ENCODE peak calls at places on chromosome 20, in five cellular contexts. One of them, this sample, is unnamed.

GRCh38 chr20:9517297-9518134 is 3.1 kb downstream of the LAMP5 start:
- DNase-seq in WTC11: no peak
- DNase-seq in GM12878: no peak
- DNase-seq in H1: no peak
- DNase-seq in HCT116: no peak
- DNase-seq in this sample: no peak

GRCh38 chr20:64035066-64035932 is 683 bp upstream of the C20orf204 start:
- DNase-seq in WTC11: no peak
- DNase-seq in GM12878: peak; percentile 59
- DNase-seq in H1: no peak
- DNase-seq in HCT116: no peak
- DNase-seq in this sample: no peak

GRCh38 chr20:13995841-13996240 is 525 bp downstream of the MACROD2 start:
- DNase-seq in WTC11: peak; percentile 56
- DNase-seq in GM12878: no peak
- DNase-seq in H1: no peak
- DNase-seq in HCT116: no peak
- DNase-seq in this sample: no peak

GRCh38 chr20:13101701-13102100 is 92.9 kb downstream of the SPTLC3 start:
- DNase-seq in WTC11: no peak
- DNase-seq in GM12878: no peak
- DNase-seq in H1: no peak
- DNase-seq in HCT116: no peak
- DNase-seq in this sample: no peak

GRCh38 chr20:47784599-47785320 is 521 bp downstream of the SULF2 start:
- DNase-seq in WTC11: peak; percentile 44
- DNase-seq in GM12878: no peak
- DNase-seq in H1: no peak
- DNase-seq in HCT116: no peak
- DNase-seq in this sample: no peak

GRCh38 chr20:3744806-3745685 is 12.6 kb downstream of the HSPA12B start:
- DNase-seq in WTC11: peak; percentile 100
- DNase-seq in GM12878: no peak
- DNase-seq in H1: peak; percentile 95
- DNase-seq in HCT116: peak; percentile 88
- DNase-seq in this sample: peak; percentile 97

GRCh38 chr20:12068146-12068545 is 150.5 kb downstream of the BTBD3 start:
- DNase-seq in WTC11: no peak
- DNase-seq in GM12878: no peak
- DNase-seq in H1: no peak
- DNase-seq in HCT116: no peak
- DNase-seq in this sample: no peak

GRCh38 chr20:3686867-3687321 is 5.1 kb upstream of the ADAM33 start:
- DNase-seq in WTC11: no peak
- DNase-seq in GM12878: no peak
- DNase-seq in H1: no peak
- DNase-seq in HCT116: no peak
- DNase-seq in this sample: no peak

GRCh38 chr20:9482180-9482579 is 32.2 kb upstream of the LAMP5 start:
- DNase-seq in WTC11: no peak
- DNase-seq in GM12878: no peak
- DNase-seq in H1: no peak
- DNase-seq in HCT116: no peak
- DNase-seq in this sample: no peak

GRCh38 chr20:745683-746301 is 22.5 kb downstream of the SLC52A3 start:
- DNase-seq in WTC11: no peak
- DNase-seq in GM12878: no peak
- DNase-seq in H1: no peak
- DNase-seq in HCT116: no peak
- DNase-seq in this sample: no peak

GRCh38 chr20:40471261-40471629 is 217.8 kb downstream of the MAFB start:
- DNase-seq in WTC11: peak; percentile 47
- DNase-seq in GM12878: no peak
- DNase-seq in H1: peak; percentile 17
- DNase-seq in HCT116: no peak
- DNase-seq in this sample: no peak

GRCh38 chr20:53708129-53708968 is 114.7 kb upstream of the ZNF217 start:
- DNase-seq in WTC11: no peak
- DNase-seq in GM12878: peak; percentile 94
- DNase-seq in H1: no peak
- DNase-seq in HCT116: no peak
- DNase-seq in this sample: no peak

GRCh38 chr20:11794525-11794924 is 123.2 kb upstream of the BTBD3 start:
- DNase-seq in WTC11: no peak
- DNase-seq in GM12878: no peak
- DNase-seq in H1: no peak
- DNase-seq in HCT116: no peak
- DNase-seq in this sample: no peak

GRCh38 chr20:34948030-34948429 is 7.6 kb downstream of the GSS start:
- DNase-seq in WTC11: no peak
- DNase-seq in GM12878: no peak
- DNase-seq in H1: no peak
- DNase-seq in HCT116: no peak
- DNase-seq in this sample: no peak

GRCh38 chr20:57647933-57648785 is 27.9 kb upstream of the ZBP1 start:
- DNase-seq in WTC11: no peak
- DNase-seq in GM12878: no peak
- DNase-seq in H1: no peak
- DNase-seq in HCT116: no peak
- DNase-seq in this sample: no peak

GRCh38 chr20:10618611-10619245 is 55.1 kb downstream of the JAG1 start:
- DNase-seq in WTC11: no peak
- DNase-seq in GM12878: no peak
- DNase-seq in H1: no peak
- DNase-seq in HCT116: no peak
- DNase-seq in this sample: no peak

GRCh38 chr20:48949304-48950170 is 28.0 kb downstream of the ARFGEF2 start:
- DNase-seq in WTC11: peak; percentile 37
- DNase-seq in GM12878: no peak
- DNase-seq in H1: no peak
- DNase-seq in HCT116: no peak
- DNase-seq in this sample: peak; percentile 49

GRCh38 chr20:40283689-40284088 is 405.3 kb downstream of the MAFB start:
- DNase-seq in WTC11: no peak
- DNase-seq in GM12878: no peak
- DNase-seq in H1: no peak
- DNase-seq in HCT116: no peak
- DNase-seq in this sample: no peak

GRCh38 chr20:57620274-57620990 is at the start of gene ZBP1:
- DNase-seq in WTC11: no peak
- DNase-seq in GM12878: peak; percentile 73
- DNase-seq in H1: no peak
- DNase-seq in HCT116: no peak
- DNase-seq in this sample: no peak

GRCh38 chr20:2386516-2387179 is 5.9 kb downstream of the TGM6 start:
- DNase-seq in WTC11: no peak
- DNase-seq in GM12878: no peak
- DNase-seq in H1: no peak
- DNase-seq in HCT116: no peak
- DNase-seq in this sample: no peak

GRCh38 chr20:2385496-2385895 is 4.8 kb downstream of the TGM6 start:
- DNase-seq in WTC11: no peak
- DNase-seq in GM12878: no peak
- DNase-seq in H1: no peak
- DNase-seq in HCT116: no peak
- DNase-seq in this sample: no peak

GRCh38 chr20:2385026-2385425 is 4.3 kb downstream of the TGM6 start:
- DNase-seq in WTC11: no peak
- DNase-seq in GM12878: no peak
- DNase-seq in H1: no peak
- DNase-seq in HCT116: no peak
- DNase-seq in this sample: no peak

GRCh38 chr20:2387580-2387979 is 6.9 kb downstream of the TGM6 start:
- DNase-seq in WTC11: no peak
- DNase-seq in GM12878: no peak
- DNase-seq in H1: no peak
- DNase-seq in HCT116: no peak
- DNase-seq in this sample: no peak

DNA sequence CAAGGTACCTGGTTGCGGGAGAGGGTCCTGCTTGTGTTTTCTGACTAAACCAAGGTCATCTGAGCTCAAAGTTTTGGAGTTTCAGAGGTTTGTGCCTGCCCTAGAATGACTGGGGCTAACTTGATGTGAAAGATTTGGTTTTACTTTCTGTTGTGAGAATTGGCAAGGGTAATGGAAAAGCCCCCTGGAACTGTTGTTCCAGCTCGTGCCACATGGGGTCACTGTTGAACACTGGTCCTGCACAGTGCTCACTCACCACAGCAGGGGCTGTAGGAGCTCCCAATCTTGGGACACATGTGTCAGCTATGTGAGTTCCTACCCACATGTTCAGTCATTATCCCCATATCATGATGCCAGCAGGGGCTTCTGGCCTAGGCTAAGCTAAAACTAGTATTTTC is 6.5 kb downstream of the TGM6 start:
- DNase-seq in WTC11: peak; percentile 73
- DNase-seq in GM12878: peak; percentile 21
- DNase-seq in H1: peak; percentile 47
- DNase-seq in HCT116: peak; percentile 39
- DNase-seq in this sample: peak; percentile 55
- TF ChIP-seq SP1 in WTC11: no peak
- TF ChIP-seq SP1 in GM12878: no peak
- TF ChIP-seq SP1 in H1: no peak
- TF ChIP-seq SP1 in HCT116: no peak
- TF ChIP-seq SP1 in this sample: no peak

GRCh38 chr20:44862286-44862685 is 23.2 kb upstream of the YWHAB start:
- DNase-seq in WTC11: no peak
- DNase-seq in GM12878: no peak
- DNase-seq in H1: no peak
- DNase-seq in HCT116: no peak
- DNase-seq in this sample: no peak

GRCh38 chr20:44856847-44857448 is 28.6 kb upstream of the YWHAB start:
- DNase-seq in WTC11: no peak
- DNase-seq in GM12878: no peak
- DNase-seq in H1: no peak
- DNase-seq in HCT116: no peak
- DNase-seq in this sample: peak; percentile 49

GRCh38 chr20:44856442-44856841 is 29.1 kb upstream of the YWHAB start:
- DNase-seq in WTC11: no peak
- DNase-seq in GM12878: no peak
- DNase-seq in H1: no peak
- DNase-seq in HCT116: no peak
- DNase-seq in this sample: no peak

GRCh38 chr20:44861547-44862006 is 23.9 kb upstream of the YWHAB start:
- DNase-seq in WTC11: no peak
- DNase-seq in GM12878: no peak
- DNase-seq in H1: no peak
- DNase-seq in HCT116: no peak
- DNase-seq in this sample: no peak

DNA sequence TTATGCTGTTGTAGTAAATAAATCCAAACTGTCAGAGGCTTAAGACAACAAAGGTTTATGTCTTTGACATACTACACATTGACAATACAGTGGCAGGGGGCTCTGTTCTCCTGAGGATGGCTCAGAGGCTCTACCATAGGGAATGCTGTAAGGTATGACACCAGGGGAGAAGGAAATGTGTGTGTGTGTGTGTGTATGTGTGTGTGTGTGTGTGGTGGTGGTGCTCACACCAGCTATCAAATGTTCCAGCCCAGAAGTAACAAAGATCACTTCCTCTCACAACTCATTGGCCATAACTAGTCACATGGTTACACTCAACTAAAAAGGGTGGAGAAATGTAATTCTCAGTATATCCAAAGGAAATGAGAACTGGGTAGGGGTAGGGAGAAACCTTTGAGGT is 26.5 kb upstream of the YWHAB start:
- DNase-seq in WTC11: no peak
- DNase-seq in GM12878: no peak
- DNase-seq in H1: no peak
- DNase-seq in HCT116: no peak
- DNase-seq in this sample: peak; percentile 18
- TF ChIP-seq MAX in WTC11: no peak
- TF ChIP-seq MAX in GM12878: no peak
- TF ChIP-seq MAX in H1: no peak
- TF ChIP-seq MAX in HCT116: no peak
- TF ChIP-seq MAX in this sample: no peak

DNA sequence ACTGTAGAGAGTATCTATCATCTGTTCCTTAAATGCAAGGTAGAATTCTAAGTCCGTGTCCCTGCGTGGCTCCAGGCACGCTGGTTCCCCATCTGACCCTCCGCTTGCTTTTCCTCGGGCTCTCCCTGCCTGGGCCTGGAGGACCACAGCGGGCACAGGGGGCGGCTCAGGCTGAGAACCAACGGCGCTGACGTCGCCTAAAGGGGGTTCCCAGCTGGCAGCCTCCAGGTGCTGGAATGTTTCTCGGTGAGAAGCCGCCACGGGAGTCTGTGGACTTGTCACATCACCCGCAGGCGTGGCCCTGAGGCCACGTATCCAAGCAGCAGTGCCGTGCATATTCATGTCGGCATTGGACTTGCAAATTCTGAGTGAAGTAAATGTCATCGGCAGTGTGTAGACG is 24.1 kb downstream of the NTSR1 start:
- DNase-seq in WTC11: peak; percentile 8
- DNase-seq in GM12878: no peak
- DNase-seq in H1: no peak
- DNase-seq in HCT116: no peak
- DNase-seq in this sample: no peak
- TF ChIP-seq SP1 in WTC11: no peak
- TF ChIP-seq SP1 in GM12878: no peak
- TF ChIP-seq SP1 in H1: no peak
- TF ChIP-seq SP1 in HCT116: no peak
- TF ChIP-seq SP1 in this sample: no peak

GRCh38 chr20:39282619-39283092 is 320.5 kb downstream of the DHX35 start:
- DNase-seq in WTC11: peak; percentile 73
- DNase-seq in GM12878: no peak
- DNase-seq in H1: no peak
- DNase-seq in HCT116: no peak
- DNase-seq in this sample: no peak
- TF ChIP-seq MAX in WTC11: peak; percentile 15
- TF ChIP-seq MAX in GM12878: no peak
- TF ChIP-seq MAX in H1: no peak
- TF ChIP-seq MAX in HCT116: no peak
- TF ChIP-seq MAX in this sample: no peak

This sample was measured in K562.